ENCODE peak calls at places on chromosomes 2 and 18, in eight cellular contexts. O is naive thymus-derived CD4-positive, alpha-beta T cell; F is activated CD8-positive, alpha-beta T cell treated with anti-CD3 and anti-CD28 coated beads, Interleukin-2, amount 10 ng/mL, durations not matched to agents 7 days and 5 days; D is activated CD4-positive, alpha-beta T cell treated with anti-CD3 and anti-CD28 coated beads for 36 hours; W is activated T-helper 17 cell treated with anti-CD3 and anti-CD28 coated beads, Interleukin-2, amount 50 U/mL, for 72 hours; B is right cardiac atrium; Y is heart left ventricle; T is upper lobe of left lung. Q is an unnamed sample.

GRCh38 chr18:56789004-56789888 is 138.1 kb downstream of the WDR7 start:
- ATAC-seq in O (no peak), F (no peak), D (no peak), W (peak), B (peak), Y (peak), T (no peak), Q (no peak)

GRCh38 chr2:118971245-118972122 is 29.5 kb downstream of the MARCO start:
- ATAC-seq in O (no peak), F (no peak), D (no peak), W (no peak), B (no peak), Y (no peak), T (no peak), Q (no peak)

GRCh38 chr18:26473721-26474120 is 74.6 kb downstream of the KCTD1 start:
- ATAC-seq in O (no peak), F (no peak), D (no peak), W (no peak), B (no peak), Y (no peak), T (no peak), Q (no peak)

GRCh38 chr2:121019756-121020155 is 265.2 kb downstream of the TFCP2L1 start:
- ATAC-seq in O (no peak), F (no peak), D (no peak), W (no peak), B (no peak), Y (no peak), T (no peak), Q (no peak)

GRCh38 chr2:231720971-231721640 is 12.8 kb downstream of the PTMA start:
- ATAC-seq in O (peak), F (no peak), D (peak), W (peak), B (no peak), Y (no peak), T (no peak), Q (no peak)

GRCh38 chr2:43136862-43137261 is 89.5 kb downstream of the ZFP36L2 start:
- ATAC-seq in O (peak), F (peak), D (peak), W (peak), B (no peak), Y (no peak), T (no peak), Q (no peak)

GRCh38 chr2:183093857-183094657 is 15.5 kb downstream of the DUSP19 start:
- ATAC-seq in O (no peak), F (no peak), D (no peak), W (no peak), B (no peak), Y (peak), T (no peak), Q (no peak)

GRCh38 chr18:62179213-62179612 is 7.6 kb downstream of the PIGN start:
- ATAC-seq in O (no peak), F (no peak), D (no peak), W (no peak), B (no peak), Y (no peak), T (no peak), Q (no peak)

GRCh38 chr18:3466051-3466450 is 16.1 kb downstream of the TGIF1 start:
- ATAC-seq in O (no peak), F (no peak), D (no peak), W (no peak), B (no peak), Y (peak), T (no peak), Q (no peak)

GRCh38 chr2:215635788-215636139 is 199.9 kb upstream of the FN1 start:
- ATAC-seq in O (no peak), F (no peak), D (no peak), W (no peak), B (no peak), Y (no peak), T (peak), Q (no peak)

GRCh38 chr2:185338104-185338503 is 400.5 kb upstream of the FSIP2 start:
- ATAC-seq in O (no peak), F (no peak), D (no peak), W (no peak), B (no peak), Y (no peak), T (no peak), Q (no peak)

GRCh38 chr2:197915548-197916265 is 111.3 kb downstream of the PLCL1 start:
- ATAC-seq in O (no peak), F (no peak), D (peak), W (no peak), B (peak), Y (peak), T (no peak), Q (peak)

GRCh38 chr2:215668329-215668728 is 232.5 kb upstream of the FN1 start:
- ATAC-seq in O (no peak), F (no peak), D (no peak), W (no peak), B (peak), Y (peak), T (no peak), Q (peak)

GRCh38 chr2:143051480-143051879 is 77.7 kb upstream of the ARHGAP15 start:
- ATAC-seq in O (no peak), F (no peak), D (no peak), W (no peak), B (no peak), Y (no peak), T (no peak), Q (no peak)

GRCh38 chr18:57273194-57273593 is 79.2 kb upstream of the ST8SIA3 start:
- ATAC-seq in O (no peak), F (no peak), D (no peak), W (no peak), B (no peak), Y (no peak), T (peak), Q (no peak)

GRCh38 chr2:148007219-148007900 is 13.2 kb downstream of the ORC4 start:
- ATAC-seq in O (no peak), F (no peak), D (no peak), W (no peak), B (no peak), Y (no peak), T (no peak), Q (no peak)

GRCh38 chr2:68901199-68901515 is 30.0 kb upstream of the BMP10 start:
- ATAC-seq in O (no peak), F (no peak), D (no peak), W (no peak), B (no peak), Y (no peak), T (no peak), Q (no peak)

GRCh38 chr2:127642706-127643697 is 3.0 kb upstream of the GPR17 start:
- ATAC-seq in O (no peak), F (no peak), D (no peak), W (no peak), B (no peak), Y (no peak), T (no peak), Q (no peak)

GRCh38 chr2:160402498-160402897 is 91.1 kb downstream of the RBMS1 start:
- ATAC-seq in O (no peak), F (no peak), D (no peak), W (no peak), B (no peak), Y (peak), T (no peak), Q (no peak)

GRCh38 chr18:10797882-10798281 is 272.1 kb downstream of the NAPG start:
- ATAC-seq in O (no peak), F (no peak), D (no peak), W (no peak), B (peak), Y (peak), T (peak), Q (no peak)

GRCh38 chr2:109351164-109351756 is 222.3 kb downstream of the SH3RF3 start:
- ATAC-seq in O (no peak), F (no peak), D (peak), W (no peak), B (peak), Y (peak), T (peak), Q (peak)

GRCh38 chr2:223414646-223415045 is 187.5 kb downstream of the SCG2 start:
- ATAC-seq in O (no peak), F (no peak), D (no peak), W (no peak), B (peak), Y (peak), T (peak), Q (peak)

GRCh38 chr18:43192408-43192807 is 76.9 kb upstream of the RIT2 start:
- ATAC-seq in O (no peak), F (no peak), D (no peak), W (no peak), B (no peak), Y (no peak), T (no peak), Q (no peak)

GRCh38 chr2:123453772-123454171 is 571.3 kb upstream of the CNTNAP5 start:
- ATAC-seq in O (no peak), F (no peak), D (no peak), W (no peak), B (no peak), Y (no peak), T (no peak), Q (no peak)

GRCh38 chr2:11030909-11031308 is 119.2 kb downstream of the KCNF1 start:
- ATAC-seq in O (no peak), F (no peak), D (no peak), W (no peak), B (no peak), Y (no peak), T (no peak), Q (no peak)

GRCh38 chr2:20571644-20572215 is 79.2 kb downstream of the HS1BP3 start:
- ATAC-seq in O (no peak), F (no peak), D (no peak), W (peak), B (no peak), Y (no peak), T (no peak), Q (no peak)

GRCh38 chr2:60719331-60719730 is 36.7 kb upstream of the PAPOLG start:
- ATAC-seq in O (no peak), F (no peak), D (peak), W (no peak), B (no peak), Y (no peak), T (no peak), Q (no peak)

GRCh38 chr2:173101687-173102086 is 26.0 kb downstream of the MAP3K20 start:
- ATAC-seq in O (peak), F (no peak), D (peak), W (peak), B (peak), Y (peak), T (no peak), Q (peak)

GRCh38 chr2:82139979-82140611 is 1835.5 kb upstream of the LRRTM1 start:
- ATAC-seq in O (no peak), F (no peak), D (no peak), W (no peak), B (no peak), Y (no peak), T (no peak), Q (no peak)